ENCODE peak calls at places on chromosomes 4 and X, in nine cellular contexts. Z is CD8-positive, alpha-beta memory T cell; P is astrocyte; X is activated T-cell treated with anti-CD3 and anti-CD28 coated beads, Interleukin-2, amount 50 U/mL, for 72 hours; O is GM19239; U is Right ventricle myocardium superior; C is psoas muscle; Q is Ammon's horn; Y is stimulated activated naive CD4-positive, alpha-beta T cell. W is an unnamed sample.

GRCh38 chrX:40173662-40174593 is 76.2 kb upstream of the BCOR start:
- DNase-seq in Z (peak), P (no peak), X (peak), O (no peak), U (peak), C (peak), Q (no peak), Y (no peak), W (peak)

GRCh38 chr4:55437356-55437796 is 41.6 kb downstream of the TMEM165 start:
- DNase-seq in Z (no peak), P (peak), X (no peak), O (no peak), U (no peak), C (no peak), Q (no peak), Y (no peak), W (no peak)

GRCh38 chrX:115226929-115227328 is 7.0 kb downstream of the LRCH2 start:
- DNase-seq in Z (no peak), P (no peak), X (no peak), O (no peak), U (no peak), C (no peak), Q (peak), Y (no peak), W (peak)

GRCh38 chr4:98026362-98026761 is 116.9 kb downstream of the STPG2 start:
- DNase-seq in Z (no peak), P (no peak), X (no peak), O (no peak), U (no peak), C (no peak), Q (no peak), Y (no peak), W (no peak)

GRCh38 chrX:131405497-131405896 is 116.4 kb upstream of the IGSF1 start:
- DNase-seq in Z (no peak), P (no peak), X (no peak), O (no peak), U (no peak), C (no peak), Q (no peak), Y (no peak), W (peak)

GRCh38 chrX:70436380-70436779 is 8.3 kb upstream of the DLG3 start:
- DNase-seq in Z (no peak), P (no peak), X (peak), O (no peak), U (no peak), C (no peak), Q (no peak), Y (no peak), W (no peak)

GRCh38 chr4:159206427-159206871 is 103.6 kb downstream of the RAPGEF2 start:
- DNase-seq in Z (no peak), P (peak), X (peak), O (peak), U (no peak), C (no peak), Q (no peak), Y (peak), W (no peak)

GRCh38 chrX:21912220-21912619 is 28.3 kb upstream of the SMS start:
- DNase-seq in Z (no peak), P (no peak), X (no peak), O (no peak), U (no peak), C (no peak), Q (no peak), Y (no peak), W (no peak)

GRCh38 chrX:63514575-63514967 is 163.4 kb upstream of the SPIN4 start:
- DNase-seq in Z (no peak), P (peak), X (no peak), O (no peak), U (no peak), C (no peak), Q (no peak), Y (no peak), W (no peak)

GRCh38 chr4:161206528-161207080 is 957.2 kb downstream of the FSTL5 start:
- DNase-seq in Z (no peak), P (no peak), X (no peak), O (no peak), U (no peak), C (no peak), Q (no peak), Y (no peak), W (no peak)

GRCh38 chr4:154490589-154491340 is 834 bp downstream of the DCHS2 start:
- DNase-seq in Z (no peak), P (no peak), X (peak), O (peak), U (peak), C (peak), Q (no peak), Y (no peak), W (no peak)

GRCh38 chr4:29240641-29241040 is 1479.5 kb upstream of the PCDH7 start:
- DNase-seq in Z (no peak), P (no peak), X (no peak), O (no peak), U (no peak), C (no peak), Q (no peak), Y (no peak), W (no peak)

W was measured in cerebellar cortex.